ENCODE peak calls at places on chromosomes 2 and 18, in six cellular contexts. H, U, T, C, L and Z are unnamed samples.

GRCh38 chr2:24935145-24935544 is 15.1 kb upstream of the ADCY3 start:
- DNase-seq in T (no peak), H (no peak), C (no peak), U (no peak), L (no peak), Z (no peak)

GRCh38 chr2:230774348-230774951 is 61.8 kb downstream of the CAB39 start:
- DNase-seq in H (no peak), U (no peak), L (no peak), C (no peak), T (peak), Z (no peak)

GRCh38 chr18:58691256-58691655 is 20.0 kb downstream of the MALT1 start:
- DNase-seq in H (no peak), T (no peak), L (no peak), U (no peak), C (no peak), Z (no peak)

GRCh38 chr2:119407430-119408220 is 24.0 kb upstream of the TMEM37 start:
- DNase-seq in T (peak), U (no peak), C (peak), L (no peak), H (no peak), Z (no peak)

GRCh38 chr2:159989249-159989648 is 73.2 kb downstream of the PLA2R1 start:
- DNase-seq in C (no peak), H (no peak), U (no peak), L (no peak), T (no peak), Z (no peak)

GRCh38 chr2:74646829-74647482 is 1.2 kb downstream of the M1AP start:
- DNase-seq in U (no peak), T (no peak), C (no peak), H (no peak), L (no peak), Z (no peak)

GRCh38 chr2:197261808-197262226 is 48.8 kb downstream of the ANKRD44 start:
- DNase-seq in T (no peak), H (no peak), U (no peak), L (no peak), C (no peak), Z (no peak)

GRCh38 chr2:212330263-212330662 is 208.3 kb downstream of the ERBB4 start:
- DNase-seq in L (no peak), H (no peak), U (peak), T (peak), C (no peak), Z (no peak)

GRCh38 chr2:42044939-42045338 is 2.9 kb upstream of the PKDCC start:
- DNase-seq in U (no peak), C (no peak), L (no peak), H (no peak), T (no peak), Z (no peak)

GRCh38 chr2:142495141-142495540 is 364.3 kb upstream of the LRP1B start:
- DNase-seq in H (no peak), L (no peak), U (no peak), C (no peak), T (no peak), Z (no peak)

GRCh38 chr18:68623342-68623741 is 91.6 kb downstream of the TMX3 start:
- DNase-seq in U (peak), T (peak), L (no peak), H (peak), C (peak), Z (no peak)

GRCh38 chr18:22625406-22625805 is 207.7 kb upstream of the CTAGE1 start:
- DNase-seq in L (no peak), H (no peak), T (no peak), U (no peak), C (no peak), Z (no peak)

GRCh38 chr18:8389391-8390340 is 219.6 kb upstream of the RAB12 start:
- DNase-seq in L (no peak), U (peak), T (peak), H (peak), C (peak), Z (peak)

GRCh38 chr2:238016526-238016925 is 44.3 kb upstream of the SCLY start:
- DNase-seq in C (no peak), H (no peak), L (no peak), U (no peak), T (no peak), Z (no peak)

GRCh38 chr2:10521891-10522448 is 73.8 kb upstream of the ODC1 start:
- DNase-seq in U (no peak), L (no peak), T (no peak), C (no peak), H (no peak), Z (no peak)

GRCh38 chr2:238593236-238593635 is 166.5 kb downstream of the ASB1 start:
- DNase-seq in U (no peak), L (no peak), H (no peak), C (no peak), T (no peak), Z (no peak)

GRCh38 chr2:220434365-220434764 is 806.9 kb downstream of the SLC4A3 start:
- DNase-seq in U (no peak), L (no peak), T (peak), C (no peak), H (peak), Z (no peak)

GRCh38 chr18:77343846-77344527 is 94.3 kb downstream of the GALR1 start:
- DNase-seq in U (no peak), C (no peak), H (no peak), L (no peak), T (no peak), Z (no peak)

GRCh38 chr2:225895126-225895525 is 495.6 kb downstream of the NYAP2 start:
- DNase-seq in C (no peak), T (peak), H (no peak), L (no peak), U (no peak), Z (no peak)

GRCh38 chr2:58620127-58620526 is 379.0 kb upstream of the FANCL start:
- DNase-seq in T (peak), C (no peak), H (peak), L (no peak), U (no peak), Z (no peak)

GRCh38 chr2:109446531-109447131 is 167.1 kb downstream of the SEPTIN10 start:
- DNase-seq in T (no peak), U (peak), H (no peak), C (no peak), L (no peak), Z (no peak)

GRCh38 chr18:48170651-48171050 is 238.5 kb downstream of the ZBTB7C start:
- DNase-seq in C (no peak), L (no peak), U (no peak), T (no peak), H (no peak), Z (no peak)

GRCh38 chr2:78024991-78025390 is 502.8 kb upstream of the LRRTM4 start:
- DNase-seq in L (no peak), C (no peak), H (no peak), U (no peak), T (no peak), Z (no peak)

GRCh38 chr2:100820346-100821254 is 661 bp downstream of the NPAS2 start:
- DNase-seq in H (no peak), L (no peak), C (no peak), U (no peak), T (peak), Z (no peak)

GRCh38 chr2:201813996-201814845 is 7.9 kb downstream of the CDK15 start:
- DNase-seq in C (no peak), T (no peak), L (no peak), U (no peak), H (no peak), Z (no peak)

GRCh38 chr2:159497256-159497655 is 119.1 kb downstream of the BAZ2B start:
- DNase-seq in H (peak), U (peak), T (peak), L (no peak), C (peak), Z (no peak)

GRCh38 chr2:120887844-120888243 is 152.2 kb downstream of the GLI2 start:
- DNase-seq in L (no peak), U (peak), H (no peak), T (no peak), C (no peak), Z (no peak)

GRCh38 chr18:2448565-2449151 is 122.6 kb downstream of the METTL4 start:
- DNase-seq in T (peak), L (no peak), U (no peak), H (no peak), C (no peak), Z (no peak)

GRCh38 chr2:239820836-239821693 is 204.1 kb downstream of the NDUFA10 start:
- DNase-seq in T (no peak), H (no peak), L (no peak), C (no peak), U (no peak), Z (no peak)

GRCh38 chr2:185618630-185619029 is 120.0 kb upstream of the FSIP2 start:
- DNase-seq in T (no peak), H (peak), U (no peak), C (no peak), L (no peak), Z (no peak)

GRCh38 chr2:209422191-209422754 is 1.6 kb upstream of the MAP2 start:
- DNase-seq in U (no peak), H (peak), C (no peak), L (no peak), T (peak), Z (no peak)

GRCh38 chr2:203097735-203098134 is 83.1 kb downstream of the NBEAL1 start:
- DNase-seq in H (no peak), L (no peak), T (peak), C (no peak), U (no peak), Z (no peak)

GRCh38 chr2:47638430-47638829 is 144.5 kb upstream of the MSH6 start:
- DNase-seq in H (no peak), U (no peak), T (no peak), L (no peak), C (no peak), Z (no peak)

GRCh38 chr2:158610059-158610458 is 153.3 kb downstream of the PKP4 start:
- DNase-seq in H (no peak), U (no peak), T (no peak), L (no peak), C (no peak), Z (no peak)

GRCh38 chr18:6757966-6758365 is 28.4 kb downstream of the ARHGAP28 start:
- DNase-seq in T (no peak), U (no peak), L (no peak), H (no peak), C (no peak), Z (no peak)
- H3K27ac ChIP-seq in T (no peak), U (no peak), L (no peak), H (no peak), C (no peak), Z (no peak)

GRCh38 chr2:43136862-43137261 is 89.5 kb downstream of the ZFP36L2 start:
- DNase-seq in C (no peak), U (no peak), L (peak), H (no peak), T (no peak), Z (no peak)
- H3K27ac ChIP-seq in C (peak), U (no peak), L (peak), H (no peak), T (no peak), Z (no peak)

DNA sequence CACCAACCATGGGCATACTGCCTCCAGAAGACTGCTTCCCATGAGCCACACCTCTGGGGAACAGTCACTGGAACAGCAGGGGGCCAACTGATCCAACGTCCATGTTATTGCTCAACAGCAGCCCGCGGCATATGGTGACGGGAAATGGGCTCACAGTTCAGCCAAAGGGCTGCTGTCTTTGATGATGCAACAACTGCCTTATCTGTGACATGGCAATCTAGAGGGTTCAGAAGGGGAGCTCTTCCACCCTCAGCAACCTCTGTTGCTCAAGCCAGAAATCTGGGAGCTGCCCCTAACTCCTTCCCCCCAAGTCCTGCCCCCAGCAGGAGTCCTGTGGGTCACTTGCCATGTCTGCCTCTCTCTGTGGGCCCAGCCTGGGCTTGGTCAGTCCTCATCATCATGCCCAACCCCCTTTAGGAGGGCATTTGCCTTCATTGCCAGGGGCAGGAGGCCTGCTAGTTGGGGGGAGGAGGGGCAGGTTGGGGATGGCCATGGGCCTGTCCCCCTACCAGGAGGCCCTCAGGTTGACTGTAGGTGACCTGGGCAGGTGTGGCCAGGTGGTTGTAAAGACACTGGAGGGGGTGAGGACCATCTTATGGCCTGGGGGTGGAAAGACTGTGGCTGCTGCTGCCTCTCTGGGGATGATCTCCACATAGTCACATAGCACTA is 212.9 kb downstream of the CYP26B1 start:
- DNase-seq in H (no peak), T (peak), U (peak), L (no peak), C (no peak), Z (no peak)
- H3K27ac ChIP-seq in H (no peak), T (peak), U (no peak), L (no peak), C (peak), Z (no peak)

GRCh38 chr2:64114912-64115277 is 29.3 kb downstream of the PELI1 start:
- DNase-seq in C (no peak), H (no peak), U (no peak), T (no peak), L (no peak), Z (no peak)
- H3K27ac ChIP-seq in C (no peak), H (peak), U (no peak), T (no peak), L (no peak), Z (no peak)

DNA sequence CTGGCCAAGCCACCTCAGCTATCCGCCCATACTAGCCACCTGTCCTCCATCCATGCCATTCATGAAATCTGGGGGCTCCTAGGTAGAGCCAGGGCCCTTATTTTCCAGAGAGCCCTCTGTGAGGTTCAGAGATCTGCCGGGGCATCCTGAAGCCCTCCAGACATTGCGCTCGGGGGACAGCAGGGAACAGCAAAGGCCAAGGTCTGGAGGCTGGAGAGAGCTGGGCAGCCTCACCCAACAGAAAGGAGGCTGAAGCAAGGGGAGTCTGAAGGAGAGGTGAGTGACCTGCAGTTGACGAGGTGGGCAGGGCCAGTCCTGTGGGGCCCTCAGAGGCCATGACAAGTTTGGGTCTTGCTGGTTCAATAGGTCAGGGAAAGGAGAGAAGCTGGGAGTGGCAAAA is 8.6 kb upstream of the DES start:
- DNase-seq in U (no peak), L (no peak), T (no peak), H (no peak), C (no peak), Z (no peak)
- H3K27ac ChIP-seq in U (no peak), L (no peak), T (no peak), H (no peak), C (no peak), Z (no peak)

DNA sequence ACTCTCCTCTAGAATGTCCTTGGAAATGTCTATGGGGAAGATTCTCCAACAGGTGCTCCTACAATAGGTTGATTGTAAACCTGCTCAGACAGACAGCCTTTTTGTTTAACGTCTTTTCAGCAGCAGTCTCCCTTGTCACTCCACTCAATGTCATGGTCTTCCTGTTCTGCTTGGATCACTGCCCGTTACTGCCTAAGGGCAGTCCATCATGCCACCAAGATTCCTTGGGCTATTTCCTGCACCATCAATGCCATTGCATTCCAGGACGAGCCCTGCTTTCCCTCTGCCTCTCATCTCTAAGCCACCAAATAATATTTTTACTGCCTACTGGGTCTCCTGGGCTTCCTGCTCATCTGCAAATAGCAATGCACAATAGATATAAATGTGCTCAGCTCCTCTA is 97.4 kb upstream of the GALNT5 start:
- DNase-seq in L (no peak), U (no peak), H (no peak), C (no peak), T (no peak), Z (no peak)
- H3K27ac ChIP-seq in L (no peak), U (no peak), H (no peak), C (no peak), T (no peak), Z (no peak)